ENCODE peak calls at places on chromosomes 7 and 10, in five cellular contexts. One of them, this sample, is unnamed.

GRCh38 chr10:78742730-78743615 is 325.8 kb upstream of the ZMIZ1 start:
- DNase-seq in MV-4-11: peak; percentile 59
- DNase-seq in iris pigment epithelial cell: no peak
- DNase-seq in mucosa of descending colon: no peak
- DNase-seq in Right ventricle myocardium superior: peak; percentile 48
- DNase-seq in this sample: no peak

GRCh38 chr7:152502813-152503790 is 67.3 kb upstream of the KMT2C start:
- DNase-seq in MV-4-11: no peak
- DNase-seq in iris pigment epithelial cell: no peak
- DNase-seq in mucosa of descending colon: no peak
- DNase-seq in Right ventricle myocardium superior: no peak
- DNase-seq in this sample: no peak

GRCh38 chr10:112361951-112362770 is 11.8 kb upstream of the ACSL5 start:
- DNase-seq in MV-4-11: no peak
- DNase-seq in iris pigment epithelial cell: peak; percentile 27
- DNase-seq in mucosa of descending colon: peak; percentile 65
- DNase-seq in Right ventricle myocardium superior: peak; percentile 63
- DNase-seq in this sample: no peak

GRCh38 chr10:133182791-133183645 is 23.0 kb downstream of the KNDC1 start:
- DNase-seq in MV-4-11: no peak
- DNase-seq in iris pigment epithelial cell: no peak
- DNase-seq in mucosa of descending colon: no peak
- DNase-seq in Right ventricle myocardium superior: no peak
- DNase-seq in this sample: no peak

GRCh38 chr7:155762639-155763038 is 49.6 kb downstream of the SHH start:
- DNase-seq in MV-4-11: no peak
- DNase-seq in iris pigment epithelial cell: no peak
- DNase-seq in mucosa of descending colon: no peak
- DNase-seq in Right ventricle myocardium superior: no peak
- DNase-seq in this sample: no peak

GRCh38 chr7:22587322-22587721 is 87.3 kb upstream of the STEAP1B start:
- DNase-seq in MV-4-11: peak; percentile 95
- DNase-seq in iris pigment epithelial cell: no peak
- DNase-seq in mucosa of descending colon: no peak
- DNase-seq in Right ventricle myocardium superior: no peak
- DNase-seq in this sample: no peak

GRCh38 chr7:130872341-130872740 is 138.3 kb upstream of the KLF14 start:
- DNase-seq in MV-4-11: no peak
- DNase-seq in iris pigment epithelial cell: no peak
- DNase-seq in mucosa of descending colon: no peak
- DNase-seq in Right ventricle myocardium superior: no peak
- DNase-seq in this sample: no peak

GRCh38 chr10:5370493-5371317 is 5.9 kb downstream of the UCN3 start:
- DNase-seq in MV-4-11: no peak
- DNase-seq in iris pigment epithelial cell: no peak
- DNase-seq in mucosa of descending colon: no peak
- DNase-seq in Right ventricle myocardium superior: no peak
- DNase-seq in this sample: no peak

GRCh38 chr10:21638681-21639080 is 104.6 kb downstream of the MLLT10 start:
- DNase-seq in MV-4-11: no peak
- DNase-seq in iris pigment epithelial cell: no peak
- DNase-seq in mucosa of descending colon: no peak
- DNase-seq in Right ventricle myocardium superior: no peak
- DNase-seq in this sample: no peak

GRCh38 chr7:20172736-20173334 is 44.3 kb downstream of the MACC1 start:
- DNase-seq in MV-4-11: no peak
- DNase-seq in iris pigment epithelial cell: peak; percentile 49
- DNase-seq in mucosa of descending colon: peak; percentile 63
- DNase-seq in Right ventricle myocardium superior: peak; percentile 44
- DNase-seq in this sample: peak; percentile 85

GRCh38 chr10:58435297-58435696 is 50.1 kb downstream of the TFAM start:
- DNase-seq in MV-4-11: peak; percentile 38
- DNase-seq in iris pigment epithelial cell: peak; percentile 97
- DNase-seq in mucosa of descending colon: no peak
- DNase-seq in Right ventricle myocardium superior: peak; percentile 43
- DNase-seq in this sample: no peak

GRCh38 chr7:39392151-39392550 is 174.1 kb upstream of the YAE1 start:
- DNase-seq in MV-4-11: no peak
- DNase-seq in iris pigment epithelial cell: no peak
- DNase-seq in mucosa of descending colon: no peak
- DNase-seq in Right ventricle myocardium superior: no peak
- DNase-seq in this sample: no peak

GRCh38 chr7:55365103-55365679 is at the start of gene LANCL2:
- DNase-seq in MV-4-11: no peak
- DNase-seq in iris pigment epithelial cell: peak; percentile 55
- DNase-seq in mucosa of descending colon: no peak
- DNase-seq in Right ventricle myocardium superior: no peak
- DNase-seq in this sample: no peak

GRCh38 chr10:28587970-28588290 is 55.0 kb downstream of the WAC start:
- DNase-seq in MV-4-11: peak; percentile 13
- DNase-seq in iris pigment epithelial cell: peak; percentile 71
- DNase-seq in mucosa of descending colon: no peak
- DNase-seq in Right ventricle myocardium superior: no peak
- DNase-seq in this sample: no peak

GRCh38 chr7:158733220-158733519 is 28.6 kb upstream of the NCAPG2 start:
- DNase-seq in MV-4-11: no peak
- DNase-seq in iris pigment epithelial cell: no peak
- DNase-seq in mucosa of descending colon: no peak
- DNase-seq in Right ventricle myocardium superior: no peak
- DNase-seq in this sample: no peak

GRCh38 chr10:122492955-122493597 is 31.7 kb downstream of the HTRA1 start:
- DNase-seq in MV-4-11: no peak
- DNase-seq in iris pigment epithelial cell: no peak
- DNase-seq in mucosa of descending colon: no peak
- DNase-seq in Right ventricle myocardium superior: peak; percentile 52
- DNase-seq in this sample: no peak

GRCh38 chr10:24149640-24150039 is 59.3 kb upstream of the KIAA1217 start:
- DNase-seq in MV-4-11: no peak
- DNase-seq in iris pigment epithelial cell: no peak
- DNase-seq in mucosa of descending colon: no peak
- DNase-seq in Right ventricle myocardium superior: no peak
- DNase-seq in this sample: no peak

GRCh38 chr10:13105184-13105583 is 5.2 kb downstream of the OPTN start:
- DNase-seq in MV-4-11: peak; percentile 24
- DNase-seq in iris pigment epithelial cell: peak; percentile 60
- DNase-seq in mucosa of descending colon: no peak
- DNase-seq in Right ventricle myocardium superior: no peak
- DNase-seq in this sample: no peak

GRCh38 chr7:157432541-157432956 is 95.7 kb downstream of the DNAJB6 start:
- DNase-seq in MV-4-11: peak; percentile 57
- DNase-seq in iris pigment epithelial cell: peak; percentile 88
- DNase-seq in mucosa of descending colon: peak; percentile 66
- DNase-seq in Right ventricle myocardium superior: peak; percentile 47
- DNase-seq in this sample: no peak

GRCh38 chr10:22697799-22698198 is 16.6 kb downstream of the PIP4K2A start:
- DNase-seq in MV-4-11: no peak
- DNase-seq in iris pigment epithelial cell: no peak
- DNase-seq in mucosa of descending colon: no peak
- DNase-seq in Right ventricle myocardium superior: no peak
- DNase-seq in this sample: no peak

GRCh38 chr7:28410628-28411578 is 1.4 kb upstream of the CREB5 start:
- DNase-seq in MV-4-11: peak; percentile 74
- DNase-seq in iris pigment epithelial cell: peak; percentile 78
- DNase-seq in mucosa of descending colon: peak; percentile 29
- DNase-seq in Right ventricle myocardium superior: peak; percentile 47
- DNase-seq in this sample: no peak

GRCh38 chr10:6050801-6051445 is 11.2 kb downstream of the IL2RA start:
- DNase-seq in MV-4-11: peak; percentile 85
- DNase-seq in iris pigment epithelial cell: peak; percentile 43
- DNase-seq in mucosa of descending colon: peak; percentile 81
- DNase-seq in Right ventricle myocardium superior: peak; percentile 70
- DNase-seq in this sample: no peak

GRCh38 chr10:52525761-52526160 is 211.7 kb downstream of the DKK1 start:
- DNase-seq in MV-4-11: no peak
- DNase-seq in iris pigment epithelial cell: peak; percentile 85
- DNase-seq in mucosa of descending colon: no peak
- DNase-seq in Right ventricle myocardium superior: no peak
- DNase-seq in this sample: no peak

GRCh38 chr7:21547511-21547910 is 4.7 kb downstream of the DNAH11 start:
- DNase-seq in MV-4-11: peak; percentile 48
- DNase-seq in iris pigment epithelial cell: no peak
- DNase-seq in mucosa of descending colon: no peak
- DNase-seq in Right ventricle myocardium superior: no peak
- DNase-seq in this sample: no peak

GRCh38 chr10:127063762-127064161 is 132.6 kb downstream of the INSYN2A start:
- DNase-seq in MV-4-11: no peak
- DNase-seq in iris pigment epithelial cell: no peak
- DNase-seq in mucosa of descending colon: no peak
- DNase-seq in Right ventricle myocardium superior: no peak
- DNase-seq in this sample: no peak

GRCh38 chr7:136911362-136911761 is 42.9 kb downstream of the CHRM2 start:
- DNase-seq in MV-4-11: no peak
- DNase-seq in iris pigment epithelial cell: peak; percentile 18
- DNase-seq in mucosa of descending colon: no peak
- DNase-seq in Right ventricle myocardium superior: no peak
- DNase-seq in this sample: no peak

GRCh38 chr7:66639773-66640172 is 11.1 kb downstream of the KCTD7 start:
- DNase-seq in MV-4-11: no peak
- DNase-seq in iris pigment epithelial cell: no peak
- DNase-seq in mucosa of descending colon: no peak
- DNase-seq in Right ventricle myocardium superior: no peak
- DNase-seq in this sample: no peak

This sample was measured in iPS DF 6.9.